ENCODE peak calls at places on chromosome 20, in four cellular contexts. M, F, P and V are unnamed samples.

GRCh38 chr20:34171640-34172039 is 59.6 kb upstream of the EIF2S2 start:
- DNase-seq in M (no peak), F (no peak), P (no peak), V (no peak)

GRCh38 chr20:51767018-51767866 is 948 bp downstream of the ATP9A start:
- DNase-seq in M (no peak), F (peak), P (peak), V (peak)

GRCh38 chr20:63327229-63327745 is 33.9 kb downstream of the CHRNA4 start:
- DNase-seq in M (no peak), F (no peak), P (no peak), V (no peak)

GRCh38 chr20:34621383-34622367 is 55.2 kb downstream of the PIGU start:
- DNase-seq in M (no peak), F (no peak), P (no peak), V (no peak)

GRCh38 chr20:17712201-17712600 is 12.4 kb downstream of the BANF2 start:
- DNase-seq in M (no peak), F (no peak), P (no peak), V (peak)

GRCh38 chr20:38223743-38224100 is 36.8 kb downstream of the KIAA1755 start:
- DNase-seq in M (no peak), F (no peak), P (no peak), V (no peak)

GRCh38 chr20:48718914-48719578 is 108.8 kb downstream of the PREX1 start:
- DNase-seq in M (no peak), F (peak), P (no peak), V (no peak)

GRCh38 chr20:47950557-47951283 is 165.4 kb upstream of the SULF2 start:
- DNase-seq in M (no peak), F (no peak), P (no peak), V (no peak)

GRCh38 chr20:36308986-36309385 is 2.8 kb downstream of the DLGAP4 start:
- DNase-seq in M (no peak), F (no peak), P (no peak), V (no peak)

GRCh38 chr20:38001981-38002380 is 31.3 kb downstream of the TTI1 start:
- DNase-seq in M (no peak), F (no peak), P (no peak), V (no peak)

GRCh38 chr20:1876217-1876921 is 18.8 kb upstream of the SIRPA start:
- DNase-seq in M (no peak), F (no peak), P (no peak), V (peak)

GRCh38 chr20:15836634-15837033 is 736.6 kb downstream of the KIF16B start:
- DNase-seq in M (no peak), F (no peak), P (no peak), V (no peak)

GRCh38 chr20:48338717-48339116 is 489.1 kb downstream of the PREX1 start:
- DNase-seq in M (no peak), F (no peak), P (no peak), V (no peak)

GRCh38 chr20:22312744-22313346 is 271.5 kb downstream of the FOXA2 start:
- DNase-seq in M (no peak), F (peak), P (no peak), V (peak)

GRCh38 chr20:23117738-23118137 is 31.6 kb upstream of the CD93 start:
- DNase-seq in M (no peak), F (no peak), P (no peak), V (no peak)

GRCh38 chr20:51586005-51586440 is 43.5 kb upstream of the NFATC2 start:
- DNase-seq in M (no peak), F (no peak), P (no peak), V (no peak)

GRCh38 chr20:15220778-15221565 is 883.6 kb upstream of the FLRT3 start:
- DNase-seq in M (no peak), F (no peak), P (no peak), V (no peak)

GRCh38 chr20:62606551-62607201 is 35.6 kb upstream of the SLCO4A1 start:
- DNase-seq in M (no peak), F (peak), P (no peak), V (peak)

GRCh38 chr20:24134284-24134683 is 145.7 kb upstream of the GGTLC1 start:
- DNase-seq in M (no peak), F (no peak), P (no peak), V (peak)

GRCh38 chr20:31587545-31588389 is 17.3 kb upstream of the ID1 start:
- DNase-seq in M (no peak), F (no peak), P (no peak), V (no peak)

GRCh38 chr20:25058797-25059486 is 1.0 kb upstream of the ACSS1 start:
- DNase-seq in M (no peak), F (no peak), P (no peak), V (peak)

GRCh38 chr20:11350126-11351005 is 567.3 kb upstream of the BTBD3 start:
- DNase-seq in M (no peak), F (no peak), P (no peak), V (no peak)

GRCh38 chr20:38617830-38618196 is 16.2 kb downstream of the ARHGAP40 start:
- DNase-seq in M (no peak), F (no peak), P (no peak), V (no peak)

GRCh38 chr20:32439132-32439829 is 81.2 kb downstream of the ASXL1 start:
- DNase-seq in M (no peak), F (no peak), P (no peak), V (no peak)

GRCh38 chr20:61130156-61130555 is 121.9 kb upstream of the CDH4 start:
- DNase-seq in M (no peak), F (no peak), P (no peak), V (no peak)

GRCh38 chr20:39105551-39105950 is 143.4 kb downstream of the DHX35 start:
- DNase-seq in M (no peak), F (no peak), P (no peak), V (no peak)

GRCh38 chr20:35730583-35731468 is 11.2 kb downstream of the RBM39 start:
- DNase-seq in M (no peak), F (no peak), P (no peak), V (no peak)

GRCh38 chr20:42218566-42218965 is 600.4 kb upstream of the CHD6 start:
- DNase-seq in M (no peak), F (no peak), P (no peak), V (no peak)

GRCh38 chr20:39571171-39571570 is 609.0 kb downstream of the DHX35 start:
- DNase-seq in M (no peak), F (no peak), P (no peak), V (no peak)

GRCh38 chr20:63248835-63249591 is 5.2 kb downstream of the NKAIN4 start:
- DNase-seq in M (no peak), F (no peak), P (no peak), V (no peak)

GRCh38 chr20:52060794-52061714 is 130.5 kb downstream of the ZFP64 start:
- DNase-seq in M (no peak), F (no peak), P (no peak), V (peak)

GRCh38 chr20:50224553-50225255 is 34.1 kb downstream of the CEBPB start:
- DNase-seq in M (no peak), F (no peak), P (no peak), V (peak)
- H3K27ac ChIP-seq in M (no peak), F (no peak), P (no peak), V (no peak)

DNA sequence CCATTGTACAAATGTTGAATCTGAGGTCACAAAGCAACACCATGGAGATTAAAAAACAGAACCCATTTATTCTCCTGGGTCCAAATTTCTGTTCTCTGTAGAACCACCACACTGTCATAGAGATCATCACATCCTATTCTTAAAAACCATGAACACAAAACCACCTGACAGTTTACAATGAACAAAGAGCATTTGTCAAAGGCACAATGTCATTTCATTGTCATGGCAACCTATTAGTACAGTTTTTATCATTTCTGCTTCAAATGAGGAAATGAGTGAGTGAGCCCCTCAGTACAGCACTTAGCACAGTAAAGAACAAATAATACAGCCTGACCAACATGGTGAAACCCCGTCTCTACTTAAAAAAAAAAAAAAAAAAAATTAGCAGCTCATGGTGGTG is 23.1 kb upstream of the LAMP5 start:
- DNase-seq in M (no peak), F (no peak), P (no peak), V (no peak)
- H3K27ac ChIP-seq in M (no peak), F (no peak), P (no peak), V (no peak)

GRCh38 chr20:5592823-5593761 is 157.1 kb upstream of the SHLD1 start:
- DNase-seq in M (no peak), F (no peak), P (no peak), V (no peak)
- H3K27ac ChIP-seq in M (peak), F (peak), P (no peak), V (no peak)

DNA sequence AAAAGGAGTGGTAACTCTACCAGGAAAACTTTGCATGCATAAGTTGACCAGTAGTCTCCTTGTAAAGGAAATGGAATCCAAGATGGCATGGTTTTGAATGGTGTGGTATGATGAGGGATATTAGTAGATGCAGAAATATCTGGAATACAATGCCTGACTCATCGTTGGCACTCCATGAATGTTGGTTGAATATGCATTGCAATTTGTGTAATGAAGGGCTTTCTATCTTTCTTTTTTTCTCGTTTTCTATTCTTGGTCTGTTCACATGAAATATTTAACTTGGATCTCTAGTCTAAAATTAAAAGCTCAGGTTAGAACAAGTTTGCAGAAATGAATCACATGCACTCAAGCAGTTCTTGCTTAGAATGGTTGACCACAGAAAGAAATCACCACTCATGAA is 277.3 kb upstream of the PRND start:
- DNase-seq in M (no peak), F (no peak), P (no peak), V (no peak)
- H3K27ac ChIP-seq in M (no peak), F (no peak), P (no peak), V (no peak)

GRCh38 chr20:59818911-59819310 is 114.5 kb downstream of the SYCP2 start:
- DNase-seq in M (no peak), F (no peak), P (no peak), V (no peak)
- H3K27ac ChIP-seq in M (no peak), F (no peak), P (no peak), V (no peak)

DNA sequence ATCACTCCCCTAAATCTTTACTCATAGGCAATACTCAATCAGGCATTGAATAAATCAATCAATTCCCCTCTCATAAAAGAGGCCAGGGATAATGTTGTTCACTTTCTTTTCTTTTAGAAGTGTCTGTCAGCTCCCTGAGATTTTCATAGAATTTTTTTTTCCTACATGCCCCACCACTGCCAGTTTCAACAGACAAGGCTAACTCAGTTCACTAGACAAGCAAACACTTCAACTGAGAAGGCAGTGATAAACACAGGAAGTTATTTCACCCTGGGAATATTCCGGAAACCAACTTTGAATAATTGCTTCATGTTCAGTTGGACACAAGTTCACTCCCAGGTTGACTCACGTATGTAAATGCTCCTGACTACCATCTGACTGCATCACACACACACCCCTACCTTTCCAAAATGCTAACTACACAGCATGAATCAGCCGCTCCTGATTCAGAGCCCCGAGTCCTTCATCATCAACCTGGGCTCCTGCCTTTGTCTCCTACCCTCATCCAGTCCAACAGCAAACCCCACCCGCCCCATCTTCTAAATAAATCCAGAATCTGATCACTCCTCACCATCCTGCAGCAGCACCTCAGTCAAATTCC is 143.9 kb downstream of the BCAS1 start:
- DNase-seq in M (no peak), F (peak), P (no peak), V (no peak)
- H3K27ac ChIP-seq in M (no peak), F (peak), P (peak), V (peak)

GRCh38 chr20:13492001-13492480 is 146.7 kb downstream of the TASP1 start:
- DNase-seq in M (no peak), F (no peak), P (no peak), V (no peak)

GRCh38 chr20:13493143-13493542 is 145.6 kb downstream of the TASP1 start:
- DNase-seq in M (no peak), F (no peak), P (no peak), V (no peak)

DNA sequence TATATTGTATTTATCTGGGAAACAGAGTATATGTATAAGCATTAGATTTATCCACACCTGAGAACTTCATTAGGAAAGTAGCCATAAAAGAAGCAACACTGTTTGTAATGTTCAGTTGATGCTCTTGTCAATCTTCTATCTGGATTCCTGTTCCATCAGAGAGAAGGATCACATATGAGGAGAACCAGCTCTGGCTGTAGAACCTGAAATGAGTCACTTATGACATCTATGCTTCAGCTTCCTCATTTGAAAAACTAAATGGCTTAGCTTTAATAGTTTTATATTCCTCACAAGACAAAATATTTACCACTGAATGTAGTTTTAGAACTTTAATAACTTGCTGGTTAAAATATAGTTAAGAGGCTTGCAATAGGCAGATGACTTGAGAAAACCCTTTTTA is 144.7 kb downstream of the TASP1 start:
- DNase-seq in M (no peak), F (no peak), P (no peak), V (no peak)
- H3K27ac ChIP-seq in M (no peak), F (no peak), P (no peak), V (no peak)